ENCODE peak calls at places on chromosome 22, in four cellular contexts. K is stimulated activated CD8-positive, alpha-beta memory T cell treated with anti-CD3 and anti-CD28 coated beads, Interleukin-4, amount 100 ng/mL, for 4 hours; Y is chondrocyte; O is HT1080. N is an unnamed sample.

GRCh38 chr22:48748860-48749554 is 1078.7 kb downstream of the BRD1 start:
- DNase-seq in Y (peak), K (no peak), O (no peak), N (no peak)

GRCh38 chr22:47588583-47588970 is 826.1 kb downstream of the TBC1D22A start:
- DNase-seq in Y (peak), K (no peak), O (no peak), N (no peak)

GRCh38 chr22:32839776-32840571 is 38.5 kb downstream of the TIMP3 start:
- DNase-seq in Y (no peak), K (no peak), O (no peak), N (no peak)

GRCh38 chr22:48574776-48575566 is 1252.7 kb downstream of the BRD1 start:
- DNase-seq in Y (no peak), O (no peak), K (no peak), N (peak)

GRCh38 chr22:38835888-38836301 is 7.9 kb downstream of the NPTXR start:
- DNase-seq in Y (no peak), K (no peak), O (peak), N (no peak)

GRCh38 chr22:45868586-45869443 is 108.1 kb downstream of the WNT7B start:
- DNase-seq in O (no peak), Y (no peak), K (no peak), N (no peak)

GRCh38 chr22:29301716-29302401 is 4.6 kb upstream of the GAS2L1 start:
- DNase-seq in Y (no peak), O (no peak), K (no peak), N (no peak)

GRCh38 chr22:49307870-49308269 is 519.8 kb downstream of the BRD1 start:
- DNase-seq in O (no peak), K (no peak), Y (peak), N (peak)

GRCh38 chr22:49454726-49455125 is 372.9 kb downstream of the BRD1 start:
- DNase-seq in O (no peak), Y (no peak), K (no peak), N (no peak)

GRCh38 chr22:28670153-28670552 is 9.5 kb downstream of the TTC28 start:
- DNase-seq in O (no peak), K (no peak), Y (no peak), N (no peak)

GRCh38 chr22:40056163-40056958 is 61.6 kb downstream of the FAM83F start:
- DNase-seq in O (no peak), K (no peak), Y (no peak), N (no peak)

GRCh38 chr22:50691521-50691920 is 18.9 kb downstream of the SHANK3 start:
- DNase-seq in K (no peak), O (peak), Y (no peak), N (no peak)

GRCh38 chr22:41257696-41258095 is 17.0 kb upstream of the CHADL start:
- DNase-seq in K (no peak), Y (no peak), O (no peak), N (no peak)

GRCh38 chr22:28375761-28376534 is 303.7 kb downstream of the TTC28 start:
- DNase-seq in K (no peak), Y (no peak), O (no peak), N (no peak)

GRCh38 chr22:27686534-27686933 is 115.0 kb downstream of the MN1 start:
- DNase-seq in O (peak), K (no peak), Y (no peak), N (peak)

N was measured in Right ventricle myocardium inferior.